ENCODE peak calls at places on chromosomes 1 and 21, in five cellular contexts. One of them, this sample, is unnamed.
A peak's percentile ranks its signal among the peaks of the same experiment; 100 is the strongest.

GRCh38 chr1:63276625-63277024 is 45.7 kb upstream of the FOXD3 start:
- DNase-seq in HCT116: no peak
- DNase-seq in stomach: no peak
- DNase-seq in lower leg skin: no peak
- DNase-seq in heart left ventricle: no peak
- DNase-seq in this sample: no peak

GRCh38 chr21:19461481-19462205 is 1058.1 kb upstream of the TMPRSS15 start:
- DNase-seq in stomach: no peak
- DNase-seq in HCT116: no peak
- DNase-seq in lower leg skin: no peak
- DNase-seq in heart left ventricle: no peak
- DNase-seq in this sample: no peak

GRCh38 chr1:234610061-234610581 is at the start of gene IRF2BP2:
- DNase-seq in stomach: peak; percentile 85
- DNase-seq in heart left ventricle: peak; percentile 86
- DNase-seq in HCT116: peak; percentile 63
- DNase-seq in lower leg skin: peak; percentile 96
- DNase-seq in this sample: no peak

GRCh38 chr1:238681021-238681420 is 705.3 kb upstream of the CHRM3 start:
- DNase-seq in heart left ventricle: no peak
- DNase-seq in HCT116: no peak
- DNase-seq in lower leg skin: no peak
- DNase-seq in stomach: no peak
- DNase-seq in this sample: no peak

GRCh38 chr1:201119826-201120225 is 7.2 kb downstream of the ASCL5 start:
- DNase-seq in HCT116: no peak
- DNase-seq in lower leg skin: no peak
- DNase-seq in heart left ventricle: no peak
- DNase-seq in stomach: no peak
- DNase-seq in this sample: no peak

GRCh38 chr1:153122831-153123421 is 9.6 kb upstream of the SPRR2F start:
- DNase-seq in heart left ventricle: no peak
- DNase-seq in lower leg skin: no peak
- DNase-seq in stomach: peak; percentile 62
- DNase-seq in HCT116: peak; percentile 41
- DNase-seq in this sample: no peak

GRCh38 chr1:226638608-226639007 is 90.0 kb downstream of the STUM start:
- DNase-seq in lower leg skin: peak; percentile 87
- DNase-seq in stomach: no peak
- DNase-seq in HCT116: no peak
- DNase-seq in heart left ventricle: no peak
- DNase-seq in this sample: no peak

GRCh38 chr1:177737456-177737855 is 232.4 kb downstream of the SEC16B start:
- DNase-seq in lower leg skin: no peak
- DNase-seq in heart left ventricle: no peak
- DNase-seq in HCT116: no peak
- DNase-seq in stomach: no peak
- DNase-seq in this sample: no peak

GRCh38 chr1:87916965-87917364 is 588.3 kb downstream of the LMO4 start:
- DNase-seq in HCT116: no peak
- DNase-seq in lower leg skin: no peak
- DNase-seq in stomach: no peak
- DNase-seq in heart left ventricle: no peak
- DNase-seq in this sample: no peak

GRCh38 chr21:24994717-24995116 is 612.6 kb downstream of the MRPL39 start:
- DNase-seq in lower leg skin: no peak
- DNase-seq in stomach: no peak
- DNase-seq in HCT116: no peak
- DNase-seq in heart left ventricle: no peak
- DNase-seq in this sample: no peak

GRCh38 chr1:189609206-189609605 is 868.5 kb downstream of the BRINP3 start:
- DNase-seq in HCT116: no peak
- DNase-seq in stomach: no peak
- DNase-seq in lower leg skin: no peak
- DNase-seq in heart left ventricle: no peak
- DNase-seq in this sample: no peak

GRCh38 chr21:33939224-33939623 is 23.6 kb upstream of the ATP5PO start:
- DNase-seq in stomach: no peak
- DNase-seq in heart left ventricle: no peak
- DNase-seq in lower leg skin: no peak
- DNase-seq in HCT116: no peak
- DNase-seq in this sample: no peak

GRCh38 chr1:193545171-193545570 is 358.8 kb upstream of the B3GALT2 start:
- DNase-seq in lower leg skin: no peak
- DNase-seq in HCT116: no peak
- DNase-seq in stomach: no peak
- DNase-seq in heart left ventricle: no peak
- DNase-seq in this sample: no peak

GRCh38 chr1:246592695-246593094 is 26.4 kb downstream of the CNST start:
- DNase-seq in stomach: no peak
- DNase-seq in lower leg skin: no peak
- DNase-seq in heart left ventricle: no peak
- DNase-seq in HCT116: no peak
- DNase-seq in this sample: no peak

GRCh38 chr1:183278736-183279591 is 92.9 kb downstream of the LAMC2 start:
- DNase-seq in stomach: peak; percentile 17
- DNase-seq in HCT116: no peak
- DNase-seq in lower leg skin: no peak
- DNase-seq in heart left ventricle: no peak
- DNase-seq in this sample: peak; percentile 51

GRCh38 chr1:175591083-175591743 is 152.2 kb downstream of the TNR start:
- DNase-seq in heart left ventricle: peak; percentile 37
- DNase-seq in HCT116: no peak
- DNase-seq in lower leg skin: no peak
- DNase-seq in stomach: no peak
- DNase-seq in this sample: no peak

GRCh38 chr1:160410412-160411005 is 10.1 kb downstream of the VANGL2 start:
- DNase-seq in heart left ventricle: no peak
- DNase-seq in HCT116: no peak
- DNase-seq in lower leg skin: no peak
- DNase-seq in stomach: no peak
- DNase-seq in this sample: no peak

GRCh38 chr1:171929121-171929520 is 87.8 kb downstream of the DNM3 start:
- DNase-seq in HCT116: no peak
- DNase-seq in lower leg skin: no peak
- DNase-seq in heart left ventricle: no peak
- DNase-seq in stomach: no peak
- DNase-seq in this sample: no peak

GRCh38 chr21:45591619-45592207 is 49.5 kb upstream of the SLC19A1 start:
- DNase-seq in stomach: no peak
- DNase-seq in lower leg skin: peak; percentile 40
- DNase-seq in HCT116: no peak
- DNase-seq in heart left ventricle: no peak
- DNase-seq in this sample: no peak

GRCh38 chr1:84145051-84145450 is 980 bp downstream of the PRKACB start:
- DNase-seq in lower leg skin: no peak
- DNase-seq in stomach: no peak
- DNase-seq in HCT116: no peak
- DNase-seq in heart left ventricle: no peak
- DNase-seq in this sample: no peak

GRCh38 chr1:61428146-61428545 is 296.8 kb downstream of the TM2D1 start:
- DNase-seq in heart left ventricle: no peak
- DNase-seq in lower leg skin: no peak
- DNase-seq in stomach: no peak
- DNase-seq in HCT116: no peak
- DNase-seq in this sample: no peak

GRCh38 chr1:983736-984475 is 2.0 kb upstream of the PERM1 start:
- DNase-seq in stomach: peak; percentile 53
- DNase-seq in heart left ventricle: peak; percentile 59
- DNase-seq in HCT116: no peak
- DNase-seq in lower leg skin: no peak
- DNase-seq in this sample: no peak

GRCh38 chr1:110605901-110606783 is at the start of gene KCNA2:
- DNase-seq in heart left ventricle: peak; percentile 50
- DNase-seq in lower leg skin: peak; percentile 86
- DNase-seq in HCT116: no peak
- DNase-seq in stomach: peak; percentile 26
- DNase-seq in this sample: no peak

GRCh38 chr21:44712203-44713028 is 1.0 kb upstream of the TSPEAR start:
- DNase-seq in heart left ventricle: no peak
- DNase-seq in HCT116: no peak
- DNase-seq in stomach: no peak
- DNase-seq in lower leg skin: peak; percentile 68
- DNase-seq in this sample: no peak

GRCh38 chr1:185156321-185156853 is 366 bp downstream of the TRMT1L start:
- DNase-seq in lower leg skin: peak; percentile 91
- DNase-seq in stomach: peak; percentile 39
- DNase-seq in heart left ventricle: no peak
- DNase-seq in HCT116: no peak
- DNase-seq in this sample: peak; percentile 31

DNA sequence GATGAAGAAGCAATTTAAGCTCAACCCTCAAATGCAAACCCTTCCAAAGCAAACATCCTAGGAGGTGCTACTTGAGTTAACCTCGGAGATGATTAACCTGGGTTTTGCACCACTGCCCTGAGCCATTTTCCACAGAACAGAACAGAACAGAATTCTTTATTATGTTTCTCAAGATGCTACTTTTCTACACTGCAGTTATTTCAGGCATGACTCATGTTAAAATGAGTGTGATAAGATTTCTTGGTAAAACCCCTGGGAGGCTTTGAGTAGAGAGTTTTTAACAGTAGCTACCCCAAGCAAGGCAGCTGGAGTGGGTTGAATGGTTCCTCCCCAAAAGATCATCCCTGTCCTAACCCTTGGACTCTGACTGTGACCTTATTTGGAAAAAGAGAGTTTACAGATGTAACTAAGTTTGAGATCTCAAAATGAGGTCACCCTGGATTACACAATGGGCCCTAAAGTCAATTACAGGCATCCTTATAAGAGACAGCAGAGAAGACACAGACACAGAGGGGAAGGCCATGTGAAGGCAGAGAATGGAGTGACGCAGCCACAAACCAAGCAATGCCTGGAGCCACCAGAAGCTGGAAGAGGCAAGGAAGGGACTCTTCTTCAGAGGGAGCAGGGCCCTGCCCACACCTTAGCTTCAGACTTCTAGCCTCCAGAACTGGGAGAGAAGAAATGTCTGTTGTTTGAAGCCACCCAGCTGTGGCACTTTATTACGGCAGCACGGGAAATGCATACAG is 153.4 kb downstream of the ETS2 start:
- DNase-seq in heart left ventricle: peak; percentile 45
- DNase-seq in lower leg skin: no peak
- DNase-seq in HCT116: no peak
- DNase-seq in stomach: no peak
- DNase-seq in this sample: no peak
- TF ChIP-seq POLR2A in heart left ventricle: no peak
- TF ChIP-seq POLR2A in lower leg skin: no peak
- TF ChIP-seq POLR2A in HCT116: no peak
- TF ChIP-seq POLR2A in stomach: no peak
- TF ChIP-seq POLR2A in this sample: no peak

GRCh38 chr1:39900662-39901485 is 843 bp downstream of the MYCL start:
- DNase-seq in HCT116: no peak
- DNase-seq in lower leg skin: no peak
- DNase-seq in stomach: peak; percentile 43
- DNase-seq in heart left ventricle: no peak
- DNase-seq in this sample: no peak

GRCh38 chr1:39899611-39900538 is 1.8 kb downstream of the MYCL start:
- DNase-seq in lower leg skin: no peak
- DNase-seq in HCT116: no peak
- DNase-seq in heart left ventricle: no peak
- DNase-seq in stomach: no peak
- DNase-seq in this sample: no peak

GRCh38 chr1:39902121-39902807 is 547 bp upstream of the MYCL start:
- DNase-seq in stomach: peak; percentile 92
- DNase-seq in lower leg skin: peak; percentile 91
- DNase-seq in HCT116: peak; percentile 70
- DNase-seq in heart left ventricle: peak; percentile 58
- DNase-seq in this sample: no peak

GRCh38 chr1:39898648-39899603 is 2.8 kb downstream of the MYCL start:
- DNase-seq in lower leg skin: peak; percentile 72
- DNase-seq in stomach: peak; percentile 80
- DNase-seq in heart left ventricle: no peak
- DNase-seq in HCT116: peak; percentile 75
- DNase-seq in this sample: peak; percentile 84

GRCh38 chr1:39901486-39902120 is at the start of gene MYCL:
- DNase-seq in heart left ventricle: peak; percentile 52
- DNase-seq in stomach: peak; percentile 94
- DNase-seq in HCT116: peak; percentile 87
- DNase-seq in lower leg skin: peak; percentile 92
- DNase-seq in this sample: peak; percentile 94
- TF ChIP-seq POLR2A in heart left ventricle: no peak
- TF ChIP-seq POLR2A in stomach: no peak
- TF ChIP-seq POLR2A in HCT116: peak; percentile 60
- TF ChIP-seq POLR2A in lower leg skin: no peak
- TF ChIP-seq POLR2A in this sample: peak; percentile 52

GRCh38 chr1:43707191-43708005 is at the start of gene ST3GAL3:
- DNase-seq in stomach: peak; percentile 92
- DNase-seq in lower leg skin: peak; percentile 98
- DNase-seq in heart left ventricle: peak; percentile 95
- DNase-seq in HCT116: peak; percentile 67
- DNase-seq in this sample: peak; percentile 90

GRCh38 chr1:43705334-43705733 is 2.0 kb upstream of the ST3GAL3 start:
- DNase-seq in lower leg skin: no peak
- DNase-seq in HCT116: no peak
- DNase-seq in stomach: no peak
- DNase-seq in heart left ventricle: no peak
- DNase-seq in this sample: no peak

GRCh38 chr1:43705982-43706597 is 1.2 kb upstream of the ST3GAL3 start:
- DNase-seq in HCT116: no peak
- DNase-seq in lower leg skin: no peak
- DNase-seq in stomach: no peak
- DNase-seq in heart left ventricle: no peak
- DNase-seq in this sample: no peak

GRCh38 chr1:43706598-43707190 is 642 bp upstream of the ST3GAL3 start:
- DNase-seq in heart left ventricle: no peak
- DNase-seq in stomach: no peak
- DNase-seq in HCT116: no peak
- DNase-seq in lower leg skin: no peak
- DNase-seq in this sample: no peak

GRCh38 chr1:43708006-43708412 is 673 bp downstream of the ST3GAL3 start:
- DNase-seq in HCT116: no peak
- DNase-seq in stomach: no peak
- DNase-seq in lower leg skin: no peak
- DNase-seq in heart left ventricle: no peak
- DNase-seq in this sample: no peak
- TF ChIP-seq POLR2A in HCT116: no peak
- TF ChIP-seq POLR2A in stomach: no peak
- TF ChIP-seq POLR2A in lower leg skin: no peak
- TF ChIP-seq POLR2A in heart left ventricle: no peak
- TF ChIP-seq POLR2A in this sample: no peak

GRCh38 chr1:40979241-40980067 is at the start of gene CTPS1:
- DNase-seq in lower leg skin: peak; percentile 99
- DNase-seq in stomach: peak; percentile 97
- DNase-seq in heart left ventricle: peak; percentile 96
- DNase-seq in HCT116: peak; percentile 82
- DNase-seq in this sample: peak; percentile 96
- TF ChIP-seq POLR2A in lower leg skin: no peak
- TF ChIP-seq POLR2A in stomach: no peak
- TF ChIP-seq POLR2A in heart left ventricle: peak; percentile 53
- TF ChIP-seq POLR2A in HCT116: peak; percentile 62
- TF ChIP-seq POLR2A in this sample: peak; percentile 75